ENCODE peak calls at places on chromosomes 7 and 10, in four cellular contexts. V is hepatocyte, U is upper lobe of left lung, D is esophagus squamous epithelium. A is an unnamed sample.
A peak's percentile ranks its signal among the peaks of the same experiment; 100 is the strongest.

GRCh38 chr10:23065549-23065948 is 29.8 kb upstream of the MSRB2 start:
- DNase-seq in D (no peak), V (peak; percentile 39), U (peak; percentile 81), A (peak; percentile 90)

GRCh38 chr10:12978885-12979284 is 22.6 kb downstream of the CCDC3 start:
- DNase-seq in D (no peak), U (no peak), V (no peak), A (no peak)

GRCh38 chr10:1476106-1476803 is 261.1 kb downstream of the ADARB2 start:
- DNase-seq in V (no peak), D (no peak), U (no peak), A (no peak)

GRCh38 chr10:132985546-132985900 is 43.2 kb upstream of the CFAP46 start:
- DNase-seq in V (no peak), U (no peak), D (no peak), A (no peak)

GRCh38 chr10:126919426-126919825 is 14.2 kb downstream of the DOCK1 start:
- DNase-seq in D (no peak), V (no peak), U (no peak), A (no peak)

GRCh38 chr10:32961892-32962369 is 3.9 kb upstream of the ITGB1 start:
- DNase-seq in D (no peak), V (peak; percentile 38), U (no peak), A (no peak)

GRCh38 chr10:110664483-110665420 is 20.6 kb downstream of the RBM20 start:
- DNase-seq in U (no peak), D (no peak), V (peak; percentile 65), A (peak; percentile 83)

GRCh38 chr10:1240341-1240775 is 184.2 kb downstream of the WDR37 start:
- DNase-seq in U (no peak), V (no peak), D (no peak), A (no peak)

GRCh38 chr7:28155964-28156363 is 24.6 kb downstream of the JAZF1 start:
- DNase-seq in U (no peak), V (no peak), D (no peak), A (no peak)

GRCh38 chr7:17774248-17774647 is 166.0 kb downstream of the SNX13 start:
- DNase-seq in V (no peak), U (no peak), D (no peak), A (no peak)

GRCh38 chr10:29646238-29646902 is 11.6 kb upstream of the SVIL start:
- DNase-seq in D (no peak), U (no peak), V (peak; percentile 29), A (peak; percentile 75)

GRCh38 chr10:29642996-29643395 is 8.2 kb upstream of the SVIL start:
- DNase-seq in V (no peak), D (no peak), U (no peak), A (peak; percentile 83)

GRCh38 chr10:29647483-29647882 is 12.7 kb upstream of the SVIL start:
- DNase-seq in U (no peak), D (no peak), V (no peak), A (no peak)

GRCh38 chr10:29646960-29647431 is 12.2 kb upstream of the SVIL start:
- DNase-seq in D (no peak), V (peak; percentile 33), U (no peak), A (peak; percentile 77)

DNA sequence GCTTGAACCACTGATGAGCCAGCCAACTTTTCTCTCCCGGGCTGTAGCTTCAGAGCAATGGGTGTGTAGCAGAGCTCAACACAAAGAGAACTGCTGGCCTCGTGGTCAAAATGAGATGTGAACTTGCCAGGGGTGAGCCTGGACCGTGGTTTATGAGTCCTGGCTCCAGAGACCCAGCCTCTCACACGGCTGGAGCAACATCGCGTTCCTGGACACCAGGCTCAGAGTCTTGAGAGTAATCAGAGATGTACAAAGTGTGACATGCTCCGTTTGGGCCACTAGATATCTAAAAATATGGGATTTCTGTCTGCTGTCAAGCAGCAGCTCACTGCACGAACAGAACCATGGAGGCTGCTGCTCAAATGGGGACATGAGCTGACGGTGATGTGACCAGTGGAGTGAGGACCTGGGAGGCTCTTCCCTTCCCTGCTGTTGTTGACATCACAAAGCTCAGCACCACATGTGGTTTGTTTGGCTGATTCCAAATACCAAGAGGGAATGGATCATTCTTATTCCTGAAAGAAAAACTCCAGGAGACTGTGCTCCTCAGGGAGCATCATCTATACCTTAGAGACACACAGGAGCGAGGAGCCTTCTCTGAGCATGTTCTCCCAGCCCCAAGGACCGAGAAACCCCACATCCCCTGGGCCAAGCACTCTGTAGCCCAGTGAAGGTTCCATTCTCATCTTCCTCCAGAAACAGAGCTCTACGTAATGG is 9.2 kb upstream of the SVIL start:
- DNase-seq in U (no peak), D (no peak), V (no peak), A (peak; percentile 93)
- H3K4me1 ChIP-seq in U (peaks cover 11% of the 10 kb centered on the region), D (peaks cover 58% of the 10 kb centered on the region), V (peaks cover 36% of the 10 kb centered on the region), A (no peaks in the 10 kb centered on the region)

DNA sequence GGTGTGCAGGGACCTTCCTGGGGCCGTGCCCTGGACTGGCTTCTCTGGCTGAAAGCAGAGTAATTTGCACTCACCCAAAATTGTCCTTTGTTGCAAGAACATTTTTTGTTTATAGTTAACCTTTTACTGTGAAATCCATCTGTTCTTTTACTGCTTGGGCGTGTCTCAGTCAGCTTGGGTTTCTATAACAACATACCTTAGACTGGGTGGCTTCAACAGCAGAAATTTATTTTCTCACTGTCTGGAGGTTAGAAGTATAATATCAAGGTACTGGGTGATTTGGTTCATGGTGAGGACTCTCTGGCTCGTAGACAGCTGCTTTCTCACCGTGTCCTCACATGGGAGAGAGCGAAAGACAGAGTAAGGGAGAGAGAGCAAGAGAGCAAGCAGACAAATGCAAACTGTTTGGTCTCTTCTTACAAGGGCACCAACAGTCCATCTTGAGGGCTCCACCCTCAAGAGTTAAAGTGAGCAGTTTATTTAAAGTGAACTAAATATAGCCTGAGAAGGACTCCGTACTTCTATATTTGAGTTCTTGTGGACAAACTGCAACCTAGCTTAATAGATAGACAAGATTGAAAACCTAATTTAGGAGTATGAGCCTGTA is 131.0 kb upstream of the NPY start:
- DNase-seq in U (no peak), V (no peak), D (no peak), A (no peak)
- H3K4me3 ChIP-seq in U (no peak overlapping the region), V (no peak overlapping the region), D (no peak overlapping the region), A (no peak overlapping the region)

GRCh38 chr10:73589538-73590126 is 1.5 kb downstream of the USP54 start:
- DNase-seq in U (peak; percentile 33), V (peak; percentile 49), D (no peak), A (no peak)
- H3K4me1 ChIP-seq in U (peaks cover 47% of the 10 kb centered on the region), V (peaks cover 38% of the 10 kb centered on the region), D (peaks cover 6% of the 10 kb centered on the region), A (peaks cover 25% of the 10 kb centered on the region)

GRCh38 chr10:86755740-86756510 is 494 bp upstream of the BMPR1A start:
- DNase-seq in U (peak; percentile 87), V (peak; percentile 98), D (no peak), A (peak; percentile 95)

GRCh38 chr10:86756511-86757109 is at the start of gene BMPR1A:
- DNase-seq in V (peak; percentile 67), D (peak; percentile 25), U (peak; percentile 85), A (no peak)

GRCh38 chr10:86759073-86759672 is 2.8 kb downstream of the BMPR1A start:
- DNase-seq in D (no peak), U (no peak), V (no peak), A (no peak)

GRCh38 chr10:86757110-86757790 is 831 bp downstream of the BMPR1A start:
- DNase-seq in U (peak; percentile 26), V (peak; percentile 67), D (no peak), A (peak; percentile 82)

DNA sequence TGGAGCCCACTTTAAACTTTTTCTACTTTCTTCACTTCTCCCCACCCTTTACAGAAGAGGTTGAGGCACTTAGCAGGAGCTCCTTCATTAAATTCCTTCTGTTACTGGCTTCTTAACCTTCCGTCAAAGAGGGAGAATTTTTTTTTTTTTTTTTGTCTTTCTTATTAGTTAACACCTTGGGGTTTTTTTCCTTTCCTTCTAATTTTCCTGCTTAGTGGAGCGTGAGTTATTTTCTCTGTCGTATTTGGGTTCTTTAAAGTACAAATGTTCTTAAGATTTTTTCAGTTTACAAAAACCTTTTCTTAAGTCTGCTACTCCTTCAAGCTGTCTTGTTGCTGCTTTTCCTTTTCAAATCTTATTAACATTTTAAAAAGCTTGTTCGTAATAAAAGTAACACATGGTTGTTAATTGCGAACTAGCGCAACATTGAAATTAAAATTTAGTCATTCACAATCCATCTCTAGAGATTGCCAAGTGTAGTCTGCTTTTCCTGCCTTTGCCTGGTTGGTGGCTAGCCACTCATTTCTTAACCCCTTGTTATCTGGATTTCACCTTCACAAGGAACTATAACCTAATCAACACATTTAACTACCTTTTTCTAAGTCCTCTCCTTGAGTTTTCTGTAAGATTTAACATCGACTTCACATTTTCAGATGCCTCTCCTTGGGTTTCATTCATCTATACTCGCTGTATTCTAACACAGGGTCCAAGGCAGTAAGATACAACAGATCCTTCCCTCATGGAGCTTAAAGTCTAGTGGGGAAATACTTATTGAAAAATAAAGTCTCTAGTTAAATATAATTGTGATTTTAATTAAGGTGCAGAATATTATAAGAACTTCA is 2.0 kb downstream of the BMPR1A start:
- DNase-seq in V (no peak), U (no peak), D (no peak), A (no peak)
- H3K4me3 ChIP-seq in V (peak overlapping the region; percentile 93), U (peak overlapping the region; percentile 75), D (peak overlapping the region; percentile 98), A (peak overlapping the region; percentile 80)

A was measured in sigmoid colon.